ENCODE peak calls at places on chromosome X, in four cellular contexts. J is transverse colon; D is T-helper 22 cell; L is stimulated activated CD4-positive, alpha-beta T cell treated with anti-CD3 and anti-CD28 coated beads, TNF-alpha, amount 100 ng/mL, for 4 hours. A is an unnamed sample.

GRCh38 chrX:110133735-110134370 is 130.9 kb downstream of the TMEM164 start:
- DNase-seq in D (no peak), J (no peak), L (no peak), A (no peak)

GRCh38 chrX:147476008-147476407 is 435.7 kb upstream of the FMR1 start:
- DNase-seq in J (peak), L (no peak), D (no peak), A (no peak)

GRCh38 chrX:132488819-132489255 is at the start of gene MBNL3:
- DNase-seq in D (peak), J (peak), L (peak), A (peak)

GRCh38 chrX:115268421-115268820 is 21.1 kb upstream of the LUZP4 start:
- DNase-seq in D (no peak), L (no peak), J (no peak), A (no peak)

GRCh38 chrX:69093960-69094935 is 71.0 kb downstream of the PJA1 start:
- DNase-seq in D (no peak), L (no peak), J (peak), A (no peak)

GRCh38 chrX:104112326-104112951 is at the start of gene ZCCHC18:
- DNase-seq in J (peak), L (no peak), D (peak), A (peak)

GRCh38 chrX:40539214-40540142 is 41.3 kb upstream of the ATP6AP2 start:
- DNase-seq in L (peak), D (peak), J (peak), A (peak)

GRCh38 chrX:18424482-18425198 is 768 bp upstream of the CDKL5 start:
- DNase-seq in J (peak), L (no peak), D (peak), A (peak)

A was measured in mucosa of descending colon.